ENCODE peak calls at places on chromosomes 7 and 10, in seven cellular contexts. X is neural progenitor cell, L is mammary epithelial cell, G is fibroblast of lung, U is H9, J is mesendoderm, V is IMR-90. I is an unnamed sample.

GRCh38 chr10:101008823-101009423 is 9.3 kb downstream of the LZTS2 start:
- DNase-seq in X (no peak), L (peak), G (no peak), U (no peak), J (no peak), V (no peak), I (no peak)

GRCh38 chr10:16146993-16147392 is 286.7 kb upstream of the MINDY3 start:
- DNase-seq in X (no peak), L (no peak), G (no peak), U (no peak), J (no peak), V (no peak), I (no peak)

GRCh38 chr10:77854115-77854514 is 72.4 kb downstream of the DLG5 start:
- DNase-seq in X (no peak), L (no peak), G (no peak), U (no peak), J (no peak), V (no peak), I (no peak)

GRCh38 chr10:88424881-88425280 is 158.2 kb downstream of the RNLS start:
- DNase-seq in X (no peak), L (no peak), G (no peak), U (no peak), J (no peak), V (no peak), I (no peak)

GRCh38 chr7:74569501-74570075 is 87.9 kb upstream of the GTF2I start:
- DNase-seq in X (no peak), L (no peak), G (no peak), U (no peak), J (no peak), V (no peak), I (no peak)

GRCh38 chr10:76432274-76433012 is 1001.0 kb downstream of the LRMDA start:
- DNase-seq in X (no peak), L (peak), G (peak), U (no peak), J (peak), V (peak), I (no peak)

GRCh38 chr10:59906417-59907202 is at the start of gene CCDC6:
- DNase-seq in X (peak), L (peak), G (peak), U (peak), J (peak), V (peak), I (no peak)

GRCh38 chr7:89002942-89003618 is 207.5 kb upstream of the TEX47 start:
- DNase-seq in X (no peak), L (no peak), G (no peak), U (no peak), J (no peak), V (no peak), I (no peak)

GRCh38 chr10:7274293-7274692 is 136.5 kb downstream of the SFMBT2 start:
- DNase-seq in X (no peak), L (no peak), G (no peak), U (no peak), J (no peak), V (no peak), I (no peak)

GRCh38 chr10:118343115-118343514 is 991 bp upstream of the FAM204A start:
- DNase-seq in X (no peak), L (peak), G (peak), U (no peak), J (no peak), V (peak), I (no peak)

GRCh38 chr10:125482637-125483036 is 200.3 kb downstream of the TEX36 start:
- DNase-seq in X (no peak), L (no peak), G (no peak), U (no peak), J (peak), V (no peak), I (no peak)

GRCh38 chr7:141362580-141363435 is 188.4 kb upstream of the AGK start:
- DNase-seq in X (no peak), L (peak), G (peak), U (no peak), J (peak), V (peak), I (no peak)

GRCh38 chr10:117597216-117597615 is 54.7 kb downstream of the EMX2 start:
- DNase-seq in X (no peak), L (no peak), G (no peak), U (no peak), J (no peak), V (no peak), I (no peak)

GRCh38 chr7:148772297-148773089 is 73.8 kb downstream of the CUL1 start:
- DNase-seq in X (no peak), L (peak), G (peak), U (no peak), J (peak), V (peak), I (peak)

GRCh38 chr7:44239361-44239760 is 38.6 kb downstream of the YKT6 start:
- DNase-seq in X (no peak), L (no peak), G (no peak), U (no peak), J (no peak), V (no peak), I (no peak)

GRCh38 chr7:85237721-85238120 is 50.9 kb upstream of the SEMA3D start:
- DNase-seq in X (no peak), L (no peak), G (peak), U (no peak), J (no peak), V (peak), I (no peak)

GRCh38 chr10:93478873-93479272 is 3.3 kb downstream of the MYOF start:
- DNase-seq in X (no peak), L (no peak), G (no peak), U (no peak), J (no peak), V (no peak), I (no peak)

GRCh38 chr10:14527134-14527780 is 196.5 kb upstream of the FRMD4A start:
- DNase-seq in X (no peak), L (no peak), G (no peak), U (no peak), J (no peak), V (no peak), I (no peak)

GRCh38 chr7:6026917-6027316 is 4.3 kb upstream of the ANKRD61 start:
- DNase-seq in X (no peak), L (no peak), G (no peak), U (no peak), J (no peak), V (no peak), I (no peak)

GRCh38 chr7:71661671-71662224 is 529.8 kb downstream of the GALNT17 start:
- DNase-seq in X (no peak), L (no peak), G (no peak), U (no peak), J (no peak), V (no peak), I (no peak)

GRCh38 chr7:85023066-85023687 is 163.7 kb downstream of the SEMA3D start:
- DNase-seq in X (peak), L (peak), G (peak), U (no peak), J (peak), V (peak), I (peak)

GRCh38 chr10:11424456-11425287 is 186.8 kb downstream of the USP6NL start:
- DNase-seq in X (peak), L (peak), G (peak), U (peak), J (peak), V (peak), I (no peak)

GRCh38 chr7:85413718-85414117 is 226.9 kb upstream of the SEMA3D start:
- DNase-seq in X (no peak), L (no peak), G (no peak), U (no peak), J (no peak), V (no peak), I (no peak)

GRCh38 chr7:65974876-65975275 is 7.1 kb downstream of the GUSB start:
- DNase-seq in X (no peak), L (no peak), G (no peak), U (no peak), J (no peak), V (no peak), I (no peak)

GRCh38 chr7:114631249-114631822 is 216.7 kb downstream of the FOXP2 start:
- DNase-seq in X (no peak), L (no peak), G (no peak), U (no peak), J (peak), V (no peak), I (no peak)

GRCh38 chr10:5775705-5776104 is 37.5 kb downstream of the GDI2 start:
- DNase-seq in X (no peak), L (no peak), G (no peak), U (no peak), J (no peak), V (no peak), I (no peak)

GRCh38 chr7:107045195-107045960 is 873 bp downstream of the PRKAR2B start:
- DNase-seq in X (peak), L (no peak), G (no peak), U (no peak), J (peak), V (peak), I (no peak)

GRCh38 chr10:106181491-106181890 is 983.0 kb downstream of the SORCS1 start:
- DNase-seq in X (no peak), L (no peak), G (peak), U (no peak), J (no peak), V (peak), I (no peak)

GRCh38 chr7:37380831-37381230 is 67.8 kb downstream of the ELMO1 start:
- DNase-seq in X (no peak), L (peak), G (no peak), U (no peak), J (no peak), V (no peak), I (no peak)

GRCh38 chr7:157603005-157603404 is 266.2 kb downstream of the DNAJB6 start:
- DNase-seq in X (no peak), L (no peak), G (no peak), U (no peak), J (no peak), V (no peak), I (no peak)

GRCh38 chr10:124676416-124677062 is 67.6 kb downstream of the FAM53B start:
- DNase-seq in X (no peak), L (no peak), G (no peak), U (no peak), J (no peak), V (no peak), I (no peak)

GRCh38 chr10:25393621-25394020 is 218.8 kb downstream of the GPR158 start:
- DNase-seq in X (no peak), L (no peak), G (no peak), U (no peak), J (no peak), V (no peak), I (no peak)

GRCh38 chr7:86248977-86249376 is 394.7 kb upstream of the GRM3 start:
- DNase-seq in X (no peak), L (no peak), G (no peak), U (no peak), J (no peak), V (no peak), I (no peak)

GRCh38 chr7:131733604-131734003 is 177.2 kb upstream of the PODXL start:
- DNase-seq in X (no peak), L (no peak), G (no peak), U (no peak), J (no peak), V (no peak), I (no peak)

GRCh38 chr7:133742709-133743538 is 384.2 kb upstream of the LRGUK start:
- DNase-seq in X (peak), L (peak), G (peak), U (no peak), J (peak), V (peak), I (no peak)

GRCh38 chr7:112997831-112998230 is 88.8 kb downstream of the GPR85 start:
- DNase-seq in X (peak), L (peak), G (no peak), U (no peak), J (no peak), V (no peak), I (no peak)

GRCh38 chr7:2493205-2493604 is 17.0 kb upstream of the GRIFIN start:
- DNase-seq in X (no peak), L (no peak), G (no peak), U (no peak), J (no peak), V (peak), I (no peak)

GRCh38 chr7:27677912-27678612 is 15.4 kb upstream of the HIBADH start:
- DNase-seq in X (no peak), L (peak), G (peak), U (no peak), J (peak), V (peak), I (no peak)

GRCh38 chr7:151754142-151754590 is 122.7 kb downstream of the PRKAG2 start:
- DNase-seq in X (peak), L (peak), G (peak), U (peak), J (peak), V (peak), I (peak)

GRCh38 chr7:151755131-151755787 is 121.7 kb downstream of the PRKAG2 start:
- DNase-seq in X (no peak), L (no peak), G (peak), U (peak), J (no peak), V (peak), I (no peak)

GRCh38 chr7:151752037-151752436 is 124.9 kb downstream of the PRKAG2 start:
- DNase-seq in X (no peak), L (no peak), G (no peak), U (no peak), J (no peak), V (no peak), I (no peak)

GRCh38 chr7:151754688-151755130 is 122.2 kb downstream of the PRKAG2 start:
- DNase-seq in X (no peak), L (no peak), G (no peak), U (no peak), J (no peak), V (no peak), I (no peak)

DNA sequence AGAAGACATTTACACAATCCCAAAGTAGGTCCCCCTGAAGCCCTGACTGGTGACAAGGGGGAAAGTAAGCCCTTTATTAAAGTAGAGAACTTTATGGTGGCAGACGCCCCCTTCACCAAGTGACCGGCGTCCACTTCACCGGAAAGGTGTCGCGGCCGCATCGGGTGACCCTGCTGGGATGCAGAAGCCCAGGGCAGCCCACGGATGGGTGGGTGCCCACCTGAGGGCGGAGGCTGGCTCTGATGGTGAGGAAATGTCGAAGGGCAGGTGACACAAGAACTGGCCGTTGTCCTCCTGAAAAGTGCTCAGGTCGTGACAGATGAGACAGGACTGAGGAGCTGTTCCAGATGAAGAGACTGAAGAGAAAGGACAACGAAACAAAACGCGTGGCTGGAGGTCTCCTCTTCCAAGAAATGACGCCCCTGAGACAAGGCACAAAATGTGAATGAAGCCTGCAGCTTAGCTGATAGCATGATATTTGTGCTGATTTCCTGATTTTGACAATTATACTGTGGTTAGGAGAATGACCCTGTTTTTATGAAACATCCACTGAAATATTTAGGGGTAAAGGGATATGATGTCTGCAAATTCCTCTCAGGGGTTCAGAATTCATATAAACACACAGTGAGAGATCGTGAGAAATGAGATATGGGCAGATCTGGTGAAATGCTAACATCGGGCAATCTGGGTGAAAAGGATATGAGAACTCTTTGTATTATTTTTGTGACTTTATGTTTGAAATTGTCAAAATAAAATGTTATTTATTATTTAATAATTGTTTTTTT is 123.9 kb downstream of the PRKAG2 start:
- DNase-seq in X (no peak), L (no peak), G (peak), U (no peak), J (no peak), V (peak), I (no peak)
- H3K27ac ChIP-seq in X (no peak), L (no peak), G (no peak), U (no peak), J (no peak), V (peak), I (no peak)

GRCh38 chr7:116227678-116228239 is 17.4 kb downstream of the TES start:
- DNase-seq in X (no peak), L (peak), G (peak), U (no peak), J (no peak), V (peak), I (no peak)
- H3K9ac ChIP-seq in X (no peak), L (no peak), G (no peak), U (no peak), J (no peak), V (no peak), I (peak)

GRCh38 chr10:102242118-102242485 is 790 bp upstream of the PITX3 start:
- DNase-seq in X (no peak), L (no peak), G (no peak), U (no peak), J (no peak), V (no peak), I (no peak)
- H3K27ac ChIP-seq in X (no peak), L (no peak), G (no peak), U (no peak), J (no peak), V (no peak), I (no peak)

GRCh38 chr10:33228426-33228825 is 106.0 kb downstream of the NRP1 start:
- DNase-seq in X (no peak), L (no peak), G (no peak), U (no peak), J (no peak), V (no peak), I (no peak)

GRCh38 chr10:33224251-33224965 is 110.1 kb downstream of the NRP1 start:
- DNase-seq in X (no peak), L (no peak), G (no peak), U (no peak), J (no peak), V (no peak), I (no peak)

GRCh38 chr10:33229252-33229943 is 105.1 kb downstream of the NRP1 start:
- DNase-seq in X (no peak), L (no peak), G (no peak), U (no peak), J (no peak), V (no peak), I (no peak)

GRCh38 chr10:33229944-33230267 is 104.6 kb downstream of the NRP1 start:
- DNase-seq in X (no peak), L (no peak), G (no peak), U (no peak), J (peak), V (no peak), I (no peak)

GRCh38 chr10:33227489-33227888 is 107.0 kb downstream of the NRP1 start:
- DNase-seq in X (no peak), L (no peak), G (no peak), U (no peak), J (no peak), V (no peak), I (no peak)
- H3K9ac ChIP-seq in X (no peak), L (no peak), G (no peak), U (no peak), J (no peak), V (no peak), I (no peak)

GRCh38 chr10:49271346-49271745 is 27.6 kb upstream of the C10orf71 start:
- DNase-seq in X (no peak), L (no peak), G (no peak), U (peak), J (no peak), V (no peak), I (no peak)

GRCh38 chr10:49272251-49273081 is 26.5 kb upstream of the C10orf71 start:
- DNase-seq in X (no peak), L (no peak), G (no peak), U (peak), J (no peak), V (peak), I (no peak)

GRCh38 chr10:49268185-49268584 is 30.8 kb upstream of the C10orf71 start:
- DNase-seq in X (no peak), L (no peak), G (no peak), U (no peak), J (no peak), V (no peak), I (no peak)

GRCh38 chr10:49270565-49270964 is 28.4 kb upstream of the C10orf71 start:
- DNase-seq in X (no peak), L (no peak), G (no peak), U (no peak), J (no peak), V (no peak), I (no peak)

DNA sequence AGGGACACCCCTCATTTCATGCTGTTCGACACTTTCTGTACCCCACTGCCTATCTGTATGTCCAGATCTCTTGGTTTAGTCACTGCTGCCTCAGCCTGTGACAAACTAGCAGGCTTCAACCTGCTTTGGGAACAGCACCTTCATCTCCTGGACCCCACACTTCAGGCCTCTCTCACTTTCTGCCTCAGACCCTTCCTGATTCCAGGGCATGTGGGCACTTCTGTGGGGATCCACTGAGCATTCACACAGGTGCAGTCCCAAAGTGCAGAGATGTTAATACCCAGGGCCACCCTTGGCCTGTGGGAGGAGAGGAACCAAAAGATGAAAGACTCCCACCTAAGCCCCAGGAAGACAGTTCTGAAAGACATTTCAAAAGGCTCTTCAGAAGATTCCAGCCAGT is 29.4 kb upstream of the C10orf71 start:
- DNase-seq in X (no peak), L (no peak), G (no peak), U (no peak), J (no peak), V (no peak), I (no peak)
- H3K27ac ChIP-seq in X (no peak), L (no peak), G (no peak), U (no peak), J (no peak), V (no peak), I (no peak)

GRCh38 chr10:71961831-71962230 is 2.4 kb upstream of the CHST3 start:
- DNase-seq in X (no peak), L (no peak), G (no peak), U (no peak), J (no peak), V (no peak), I (no peak)

GRCh38 chr10:71963756-71964668 is at the start of gene CHST3:
- DNase-seq in X (peak), L (peak), G (peak), U (peak), J (peak), V (peak), I (no peak)

GRCh38 chr10:71962915-71963314 is 1.3 kb upstream of the CHST3 start:
- DNase-seq in X (no peak), L (no peak), G (no peak), U (no peak), J (no peak), V (no peak), I (no peak)

GRCh38 chr10:71964669-71965515 is 697 bp downstream of the CHST3 start:
- DNase-seq in X (peak), L (peak), G (peak), U (peak), J (peak), V (peak), I (no peak)

GRCh38 chr10:71963351-71963755 is 842 bp upstream of the CHST3 start:
- DNase-seq in X (no peak), L (no peak), G (no peak), U (no peak), J (peak), V (no peak), I (no peak)
- H3K9ac ChIP-seq in X (no peak), L (peak), G (peak), U (no peak), J (peak), V (no peak), I (no peak)

I was measured in SK-N-MC.